ENCODE peak calls at places on chromosomes 3 and 15, in ten cellular contexts. T is fibroblast of gingiva; V is activated T-cell treated with anti-CD3 and anti-CD28 coated beads, Interleukin-2, amount 50 U/mL, for 4 hours; N is uterus; R is foreskin keratinocyte; S is CD8-positive, alpha-beta memory T cell; Z is memory B cell; P is Kasumi-1; O is activated CD4-positive, alpha-beta T cell treated with anti-CD3 and anti-CD28 coated beads, Interleukin-2, amount 50 U/mL, for 1 hour; G is stimulated activated CD4-positive, alpha-beta T cell treated with anti-CD3 and anti-CD28 coated beads, Interleukin-12 subunit alpha, Interleukin-12 subunit beta, amount 100 ng/mL, for 4 hours. W is an unnamed sample.

GRCh38 chr3:14472471-14473351 is 67.4 kb downstream of the GRIP2 start:
- DNase-seq in P (no peak), T (peak; percentile 78), Z (no peak), V (no peak), G (no peak), O (no peak), S (no peak), R (no peak), N (peak; percentile 70), W (no peak)

GRCh38 chr3:36965440-36965839 is 20.6 kb upstream of the TRANK1 start:
- DNase-seq in T (no peak), N (no peak), G (no peak), V (no peak), S (no peak), P (peak; percentile 11), R (no peak), O (no peak), Z (no peak), W (no peak)

GRCh38 chr15:88650556-88650955 is 11.7 kb downstream of the ISG20 start:
- DNase-seq in R (no peak), T (no peak), S (no peak), V (no peak), O (no peak), N (no peak), Z (no peak), P (no peak), G (no peak), W (no peak)

GRCh38 chr3:136332776-136333175 is 82.6 kb downstream of the PCCB start:
- DNase-seq in Z (no peak), T (peak; percentile 41), N (no peak), R (no peak), P (no peak), V (no peak), O (no peak), G (no peak), S (no peak), W (no peak)

GRCh38 chr3:156535798-156536197 is 19.1 kb downstream of the SSR3 start:
- DNase-seq in P (no peak), G (no peak), S (no peak), R (no peak), T (no peak), O (no peak), N (no peak), Z (no peak), V (no peak), W (no peak)

GRCh38 chr3:190012784-190013183 is 107.9 kb downstream of the P3H2 start:
- DNase-seq in R (peak; percentile 51), Z (no peak), T (no peak), P (no peak), S (no peak), G (no peak), N (no peak), V (no peak), O (no peak), W (no peak)

GRCh38 chr15:68687136-68687735 is 108.4 kb downstream of the CORO2B start:
- DNase-seq in Z (no peak), R (no peak), G (no peak), V (no peak), S (no peak), O (no peak), T (no peak), N (no peak), P (no peak), W (no peak)

GRCh38 chr3:127673191-127674098 is 693 bp downstream of the ABTB1 start:
- DNase-seq in N (peak; percentile 51), Z (no peak), S (peak; percentile 77), T (peak; percentile 71), P (peak; percentile 19), V (peak; percentile 32), G (peak; percentile 33), O (peak; percentile 47), R (no peak), W (peak; percentile 52)

GRCh38 chr15:100863406-100864198 is 16.0 kb upstream of the ALDH1A3 start:
- DNase-seq in Z (no peak), V (no peak), R (no peak), N (peak; percentile 76), T (peak; percentile 69), G (no peak), O (no peak), P (no peak), S (no peak), W (no peak)

GRCh38 chr15:44598066-44598465 is 61.1 kb downstream of the EIF3J start:
- DNase-seq in G (no peak), S (no peak), P (no peak), R (no peak), V (no peak), N (no peak), T (no peak), O (no peak), Z (no peak), W (no peak)

GRCh38 chr15:27592036-27592725 is 506.9 kb downstream of the OCA2 start:
- DNase-seq in Z (no peak), N (no peak), R (no peak), V (no peak), P (no peak), O (no peak), T (no peak), S (no peak), G (no peak), W (no peak)

GRCh38 chr3:101311676-101312075 is 8.7 kb downstream of the IMPG2 start:
- DNase-seq in S (no peak), N (no peak), P (no peak), G (no peak), T (no peak), V (no peak), Z (no peak), O (no peak), R (no peak), W (no peak)